ENCODE peak calls at places on chromosomes 12 and 14, in four cellular contexts. G is sigmoid colon, B is MCF 10A, N is NCI-H510A treated with DMSO at 0.1 percent for 48 hours. Q is an unnamed sample.

GRCh38 chr12:88432536-88433462 is 147.5 kb downstream of the KITLG start:
- DNase-seq in G (peak), N (no peak), B (no peak), Q (no peak)

GRCh38 chr12:6201199-6201608 is 1.0 kb downstream of the CD9 start:
- DNase-seq in G (peak), B (peak), N (peak), Q (peak)

GRCh38 chr14:32345311-32345771 is 16.2 kb downstream of the AKAP6 start:
- DNase-seq in B (no peak), G (no peak), N (no peak), Q (no peak)

GRCh38 chr12:32353540-32353939 is 45.8 kb upstream of the FGD4 start:
- DNase-seq in B (no peak), G (no peak), N (no peak), Q (no peak)

GRCh38 chr12:63889721-63890509 is 45.4 kb downstream of the SRGAP1 start:
- DNase-seq in N (no peak), G (no peak), B (no peak), Q (no peak)

GRCh38 chr14:99838555-99839193 is 45.5 kb downstream of the EML1 start:
- DNase-seq in G (no peak), B (no peak), N (peak), Q (no peak)

GRCh38 chr14:24310666-24311604 is at the start of gene LTB4R:
- DNase-seq in B (peak), N (no peak), G (peak), Q (no peak)

GRCh38 chr14:93332032-93332852 is 594 bp downstream of the BTBD7 start:
- DNase-seq in B (peak), G (peak), N (no peak), Q (peak)

GRCh38 chr14:52834440-52834842 is 43.0 kb upstream of the GNPNAT1 start:
- DNase-seq in B (peak), N (no peak), G (no peak), Q (peak)

GRCh38 chr14:93648440-93649168 is 139.7 kb downstream of the PRIMA1 start:
- DNase-seq in G (no peak), B (peak), N (peak), Q (peak)

GRCh38 chr14:73209943-73210342 is 27.4 kb upstream of the PAPLN start:
- DNase-seq in G (no peak), B (peak), N (no peak), Q (no peak)

GRCh38 chr12:58296818-58297217 is 355.5 kb downstream of the ATP23 start:
- DNase-seq in B (no peak), N (no peak), G (no peak), Q (no peak)

GRCh38 chr14:68244272-68244975 is 424.8 kb downstream of the RAD51B start:
- DNase-seq in B (no peak), G (no peak), N (no peak), Q (no peak)

GRCh38 chr12:55974308-55974724 is 438 bp downstream of the RAB5B start:
- DNase-seq in B (peak), N (peak), G (peak), Q (peak)

GRCh38 chr12:9132008-9132535 is 16.4 kb upstream of the A2M start:
- DNase-seq in G (no peak), N (no peak), B (no peak), Q (no peak)

GRCh38 chr12:116876151-116876869 is 4.9 kb downstream of the HRK start:
- DNase-seq in G (no peak), B (no peak), N (no peak), Q (no peak)

Q was measured in RKO.